ENCODE peak calls at places on chromosomes 7 and 10, in six cellular contexts. N, A, K, Y, O and F are unnamed samples.

GRCh38 chr7:90594791-90595317 is 1.3 kb upstream of the CDK14 start:
- DNase-seq in A (peak), N (peak), K (peak), Y (no peak), O (no peak), F (peak)

GRCh38 chr7:154929006-154929726 is 73.8 kb downstream of the PAXIP1 start:
- DNase-seq in O (no peak), Y (no peak), N (no peak), K (no peak), A (no peak), F (no peak)

GRCh38 chr10:77325233-77325537 is 312.4 kb downstream of the KCNMA1 start:
- DNase-seq in N (no peak), A (no peak), Y (no peak), K (no peak), O (no peak), F (no peak)

GRCh38 chr10:132077091-132077490 is 11.3 kb downstream of the JAKMIP3 start:
- DNase-seq in K (no peak), A (no peak), Y (no peak), N (no peak), O (no peak), F (no peak)

GRCh38 chr10:79314761-79315601 is 32.3 kb upstream of the PPIF start:
- DNase-seq in O (no peak), K (peak), A (no peak), Y (no peak), N (no peak), F (no peak)

GRCh38 chr10:1394155-1394912 is 338.1 kb downstream of the WDR37 start:
- DNase-seq in A (no peak), N (no peak), K (no peak), O (no peak), Y (no peak), F (no peak)

GRCh38 chr10:88898727-88899126 is 18.7 kb downstream of the STAMBPL1 start:
- DNase-seq in A (no peak), O (no peak), K (no peak), N (no peak), Y (no peak), F (no peak)

GRCh38 chr7:29139191-29139590 is 7.1 kb downstream of the CPVL start:
- DNase-seq in A (no peak), Y (no peak), N (no peak), K (no peak), O (no peak), F (no peak)

GRCh38 chr10:3421537-3422257 is 249.1 kb upstream of the PITRM1 start:
- DNase-seq in A (no peak), N (no peak), Y (no peak), K (no peak), O (no peak), F (no peak)

GRCh38 chr7:100372256-100372655 is 1.0 kb upstream of the PILRA start:
- DNase-seq in A (no peak), K (no peak), N (no peak), Y (no peak), O (no peak), F (no peak)

GRCh38 chr7:94129443-94130140 is 125.4 kb upstream of the BET1 start:
- DNase-seq in O (no peak), Y (no peak), K (no peak), A (no peak), N (no peak), F (no peak)

GRCh38 chr7:945556-946255 is 8.8 kb downstream of the ADAP1 start:
- DNase-seq in N (peak), Y (no peak), K (no peak), A (peak), O (no peak), F (no peak)

GRCh38 chr10:86180861-86181260 is 185.7 kb downstream of the GRID1 start:
- DNase-seq in K (no peak), O (no peak), Y (no peak), A (no peak), N (no peak), F (no peak)

GRCh38 chr7:98810166-98810802 is 59.5 kb downstream of the TMEM130 start:
- DNase-seq in K (no peak), Y (no peak), O (no peak), A (no peak), N (no peak), F (no peak)

GRCh38 chr10:76946268-76946667 is 691.3 kb downstream of the KCNMA1 start:
- DNase-seq in K (no peak), O (no peak), N (no peak), A (no peak), Y (no peak), F (no peak)

GRCh38 chr7:97973206-97973658 is 16.8 kb downstream of the OCM2 start:
- DNase-seq in A (peak), Y (no peak), N (no peak), K (no peak), O (peak), F (peak)

GRCh38 chr7:70178787-70179186 is 580.5 kb downstream of the AUTS2 start:
- DNase-seq in K (no peak), A (no peak), O (no peak), N (peak), Y (no peak), F (no peak)

GRCh38 chr10:25026463-25026862 is 10.1 kb downstream of the THNSL1 start:
- DNase-seq in Y (no peak), A (no peak), N (no peak), K (no peak), O (no peak), F (no peak)

GRCh38 chr10:6445671-6446278 is 134.3 kb downstream of the PRKCQ start:
- DNase-seq in Y (no peak), K (peak), N (peak), A (peak), O (peak), F (peak)

GRCh38 chr7:17085186-17085585 is 203.4 kb upstream of the AGR3 start:
- DNase-seq in Y (no peak), K (no peak), N (no peak), A (no peak), O (no peak), F (no peak)

GRCh38 chr7:50662059-50662689 is 97.0 kb upstream of the DDC start:
- DNase-seq in A (no peak), Y (no peak), K (no peak), O (no peak), N (no peak), F (no peak)

GRCh38 chr7:76333388-76334101 is 25.2 kb downstream of the YWHAG start:
- DNase-seq in A (no peak), Y (no peak), K (peak), N (no peak), O (no peak), F (no peak)

GRCh38 chr7:132773527-132773956 is 197.3 kb upstream of the PLXNA4 start:
- DNase-seq in N (no peak), K (no peak), A (no peak), Y (no peak), O (no peak), F (no peak)